ENCODE peak calls at places on chromosomes 4 and X, in four cellular contexts. A, M, N and S are unnamed samples.
A peak's percentile ranks its signal among the peaks of the same experiment; 100 is the strongest.

GRCh38 chrX:49079489-49080428 is at the start of gene WDR45:
- DNase-seq in A (peak; percentile 70), N (peak; percentile 68), M (peak; percentile 82), S (peak; percentile 70)

GRCh38 chrX:118508221-118508620 is 12.6 kb downstream of the DOCK11 start:
- DNase-seq in M (no peak), A (no peak), N (no peak), S (no peak)

GRCh38 chrX:68599256-68600152 is 48.0 kb upstream of the STARD8 start:
- DNase-seq in A (no peak), N (peak; percentile 17), M (peak; percentile 15), S (no peak)

GRCh38 chr4:95754667-95755066 is 85.2 kb upstream of the PDHA2 start:
- DNase-seq in N (no peak), M (no peak), A (no peak), S (no peak)

GRCh38 chr4:17771284-17771908 is 10.0 kb downstream of the FAM184B start:
- DNase-seq in M (no peak), N (no peak), A (no peak), S (peak; percentile 31)

GRCh38 chr4:146121757-146122156 is 53.8 kb upstream of the LSM6 start:
- DNase-seq in M (peak; percentile 5), A (no peak), N (peak; percentile 7), S (no peak)

GRCh38 chrX:106039920-106040319 is 1.4 kb upstream of the SERPINA7 start:
- DNase-seq in N (peak; percentile 8), A (no peak), M (no peak), S (no peak)

GRCh38 chr4:7342581-7343352 is 92.0 kb downstream of the PSAPL1 start:
- DNase-seq in M (no peak), N (no peak), A (no peak), S (no peak)

GRCh38 chr4:67721317-67721769 is 20.4 kb upstream of the UBA6 start:
- DNase-seq in N (peak; percentile 24), A (no peak), M (no peak), S (no peak)

GRCh38 chrX:46561931-46562721 is 11.4 kb upstream of the CHST7 start:
- DNase-seq in A (no peak), M (peak; percentile 81), N (no peak), S (no peak)

GRCh38 chr4:153501578-153501977 is 35.4 kb downstream of the TMEM131L start:
- DNase-seq in A (no peak), M (no peak), N (no peak), S (no peak)

GRCh38 chr4:177405508-177405907 is 36.7 kb downstream of the AGA start:
- DNase-seq in N (no peak), A (no peak), M (peak; percentile 12), S (no peak)

GRCh38 chrX:64093761-64094160 is 111.7 kb downstream of the AMER1 start:
- DNase-seq in M (peak; percentile 7), A (no peak), N (peak; percentile 7), S (no peak)

GRCh38 chrX:47178337-47178736 is 15.3 kb upstream of the UBA1 start:
- DNase-seq in A (no peak), M (no peak), N (no peak), S (no peak)

GRCh38 chr4:67762091-67762490 is 7.9 kb upstream of the GNRHR start:
- DNase-seq in A (no peak), M (peak; percentile 63), N (peak; percentile 51), S (no peak)

GRCh38 chrX:136166221-136166855 is 19.0 kb downstream of the FHL1 start:
- DNase-seq in A (no peak), N (peak; percentile 58), M (peak; percentile 66), S (no peak)

GRCh38 chr4:7781361-7781760 is 158.3 kb downstream of the AFAP1 start:
- DNase-seq in A (no peak), N (peak; percentile 89), M (no peak), S (no peak)

GRCh38 chr4:140061194-140061593 is 92.8 kb downstream of the MAML3 start:
- DNase-seq in N (peak; percentile 56), M (no peak), A (no peak), S (no peak)

GRCh38 chrX:106247162-106247561 is 79.1 kb downstream of the PWWP3B start:
- DNase-seq in N (peak; percentile 44), M (no peak), A (no peak), S (no peak)

GRCh38 chr4:126375462-126376054 is 1060.8 kb downstream of the FAT4 start:
- DNase-seq in M (no peak), N (peak; percentile 49), A (no peak), S (no peak)

GRCh38 chr4:44446801-44447562 is 1.6 kb downstream of the KCTD8 start:
- DNase-seq in A (no peak), M (no peak), N (no peak), S (no peak)